ENCODE peak calls at places on chromosomes 4 and X, in nine cellular contexts. O is Right ventricle myocardium inferior, R is Panc1, Y is NCI-H774, Q is GM10248, S is lower leg skin, I is nucleus accumbens, V is ELR, C is NCI-H1092. Z is an unnamed sample.

GRCh38 chr4:81407726-81408125 is 64.0 kb downstream of the RASGEF1B start:
- DNase-seq in C (no peak), S (no peak), R (no peak), Y (no peak), O (no peak), Q (no peak), I (no peak), V (no peak), Z (no peak)

GRCh38 chr4:174365018-174365587 is 81.4 kb downstream of the CEP44 start:
- DNase-seq in R (no peak), C (peak; percentile 34), I (no peak), Q (no peak), O (no peak), S (no peak), V (peak; percentile 60), Y (peak; percentile 1), Z (no peak)

GRCh38 chr4:169270156-169270809 is 473 bp downstream of the SH3RF1 start:
- DNase-seq in C (peak; percentile 16), O (peak; percentile 84), I (peak; percentile 64), R (no peak), Q (peak; percentile 73), V (peak; percentile 48), Y (no peak), S (peak; percentile 91), Z (peak; percentile 24)

GRCh38 chrX:12488220-12488619 is 303.0 kb upstream of the PRPS2 start:
- DNase-seq in I (no peak), Y (no peak), V (no peak), C (no peak), O (no peak), Q (no peak), S (no peak), R (no peak), Z (no peak)

GRCh38 chr4:18953613-18954012 is 932.1 kb upstream of the LCORL start:
- DNase-seq in I (no peak), Q (no peak), C (no peak), S (no peak), R (no peak), Y (no peak), O (no peak), V (no peak), Z (no peak)

GRCh38 chr4:78768447-78769177 is 7.5 kb upstream of the BMP2K start:
- DNase-seq in S (no peak), Q (no peak), V (peak; percentile 74), O (no peak), R (no peak), Y (no peak), I (no peak), C (no peak), Z (no peak)

GRCh38 chrX:39859991-39860861 is 237.5 kb downstream of the BCOR start:
- DNase-seq in R (no peak), V (peak; percentile 62), Q (peak; percentile 61), S (no peak), O (no peak), Y (peak; percentile 9), I (no peak), C (no peak), Z (peak; percentile 89)

GRCh38 chrX:13690836-13691235 is 1.9 kb downstream of the RAB9A start:
- DNase-seq in Y (no peak), V (peak; percentile 23), R (no peak), I (no peak), S (no peak), O (no peak), C (no peak), Q (no peak), Z (no peak)

GRCh38 chrX:103536071-103536470 is 16.8 kb upstream of the RAB40A start:
- DNase-seq in Y (no peak), I (no peak), R (no peak), V (no peak), C (no peak), Q (no peak), O (no peak), S (no peak), Z (no peak)

GRCh38 chr4:129545599-129546278 is 449.8 kb downstream of the C4orf33 start:
- DNase-seq in V (peak; percentile 25), I (no peak), Q (no peak), S (no peak), Y (peak; percentile 41), R (no peak), C (peak; percentile 3), O (peak; percentile 85), Z (no peak)

GRCh38 chr4:97593248-97593647 is 550.0 kb downstream of the STPG2 start:
- DNase-seq in C (no peak), I (no peak), R (no peak), Q (no peak), S (no peak), O (no peak), Y (no peak), V (no peak), Z (no peak)

GRCh38 chr4:36285784-36286480 is 4.5 kb downstream of the DTHD1 start:
- DNase-seq in V (peak; percentile 63), S (no peak), Q (peak; percentile 70), I (no peak), O (no peak), Y (no peak), C (no peak), R (no peak), Z (no peak)

GRCh38 chr4:160026720-160027119 is 923.8 kb downstream of the RAPGEF2 start:
- DNase-seq in C (no peak), S (no peak), I (no peak), Y (no peak), O (no peak), R (no peak), V (peak; percentile 78), Q (no peak), Z (no peak)

GRCh38 chrX:71996138-71996537 is 85.5 kb downstream of the NHSL2 start:
- DNase-seq in V (no peak), O (no peak), I (no peak), R (no peak), Y (no peak), Q (no peak), S (peak; percentile 43), C (no peak), Z (no peak)

GRCh38 chrX:47068214-47068613 is 10.0 kb upstream of the RGN start:
- DNase-seq in R (no peak), O (no peak), C (no peak), S (no peak), I (no peak), Q (no peak), V (no peak), Y (no peak), Z (no peak)

GRCh38 chrX:23782455-23782854 is 518 bp upstream of the SAT1 start:
- DNase-seq in V (peak; percentile 57), I (no peak), Y (no peak), C (no peak), R (no peak), S (no peak), O (no peak), Q (no peak), Z (no peak)

Z was measured in SHP77 treated with DMSO at 0.1 percent for 48 hours.